ENCODE peak calls at places on chromosome 11, in nine cellular contexts. One of them, this sample, is unnamed.

GRCh38 chr11:61580292-61580888 is 486 bp downstream of the SYT7 start:
- DNase-seq in colonic mucosa: no peak
- DNase-seq in fibroblast of mammary gland: no peak
- DNase-seq in body of pancreas: peak; percentile 43
- DNase-seq in lower leg skin: no peak
- DNase-seq in left ventricle myocardium inferior: no peak
- DNase-seq in A549: peak; percentile 39
- DNase-seq in coronary artery: no peak
- DNase-seq in cardiac muscle cell: no peak
- DNase-seq in this sample: no peak

GRCh38 chr11:83456075-83456474 is 169.9 kb upstream of the CCDC90B start:
- DNase-seq in colonic mucosa: no peak
- DNase-seq in fibroblast of mammary gland: no peak
- DNase-seq in body of pancreas: peak; percentile 34
- DNase-seq in lower leg skin: no peak
- DNase-seq in left ventricle myocardium inferior: no peak
- DNase-seq in A549: no peak
- DNase-seq in coronary artery: no peak
- DNase-seq in cardiac muscle cell: peak; percentile 42
- DNase-seq in this sample: no peak

GRCh38 chr11:19561011-19561410 is 151.6 kb upstream of the NAV2 start:
- DNase-seq in colonic mucosa: no peak
- DNase-seq in fibroblast of mammary gland: peak; percentile 47
- DNase-seq in body of pancreas: no peak
- DNase-seq in lower leg skin: no peak
- DNase-seq in left ventricle myocardium inferior: no peak
- DNase-seq in A549: no peak
- DNase-seq in coronary artery: no peak
- DNase-seq in cardiac muscle cell: no peak
- DNase-seq in this sample: no peak

GRCh38 chr11:124069429-124070401 is 28.6 kb upstream of the OR10G7 start:
- DNase-seq in colonic mucosa: peak; percentile 59
- DNase-seq in fibroblast of mammary gland: peak; percentile 62
- DNase-seq in body of pancreas: peak; percentile 67
- DNase-seq in lower leg skin: no peak
- DNase-seq in left ventricle myocardium inferior: no peak
- DNase-seq in A549: no peak
- DNase-seq in coronary artery: no peak
- DNase-seq in cardiac muscle cell: peak; percentile 61
- DNase-seq in this sample: peak; percentile 45

GRCh38 chr11:134645576-134645975 is 233.5 kb upstream of the B3GAT1 start:
- DNase-seq in colonic mucosa: no peak
- DNase-seq in fibroblast of mammary gland: no peak
- DNase-seq in body of pancreas: no peak
- DNase-seq in lower leg skin: peak; percentile 72
- DNase-seq in left ventricle myocardium inferior: no peak
- DNase-seq in A549: no peak
- DNase-seq in coronary artery: no peak
- DNase-seq in cardiac muscle cell: no peak
- DNase-seq in this sample: no peak

GRCh38 chr11:119262668-119263351 is 54.1 kb downstream of the MCAM start:
- DNase-seq in colonic mucosa: no peak
- DNase-seq in fibroblast of mammary gland: peak; percentile 56
- DNase-seq in body of pancreas: no peak
- DNase-seq in lower leg skin: no peak
- DNase-seq in left ventricle myocardium inferior: no peak
- DNase-seq in A549: no peak
- DNase-seq in coronary artery: no peak
- DNase-seq in cardiac muscle cell: no peak
- DNase-seq in this sample: peak; percentile 31

GRCh38 chr11:125128450-125128849 is 17.0 kb upstream of the TMEM218 start:
- DNase-seq in colonic mucosa: no peak
- DNase-seq in fibroblast of mammary gland: peak; percentile 68
- DNase-seq in body of pancreas: no peak
- DNase-seq in lower leg skin: no peak
- DNase-seq in left ventricle myocardium inferior: no peak
- DNase-seq in A549: no peak
- DNase-seq in coronary artery: no peak
- DNase-seq in cardiac muscle cell: no peak
- DNase-seq in this sample: peak; percentile 42

GRCh38 chr11:96279421-96280290 is 63.3 kb downstream of the MAML2 start:
- DNase-seq in colonic mucosa: peak; percentile 46
- DNase-seq in fibroblast of mammary gland: peak; percentile 83
- DNase-seq in body of pancreas: no peak
- DNase-seq in lower leg skin: no peak
- DNase-seq in left ventricle myocardium inferior: no peak
- DNase-seq in A549: no peak
- DNase-seq in coronary artery: no peak
- DNase-seq in cardiac muscle cell: no peak
- DNase-seq in this sample: peak; percentile 32

GRCh38 chr11:41795004-41795403 is 335.6 kb upstream of the LRRC4C start:
- DNase-seq in colonic mucosa: no peak
- DNase-seq in fibroblast of mammary gland: no peak
- DNase-seq in body of pancreas: no peak
- DNase-seq in lower leg skin: no peak
- DNase-seq in left ventricle myocardium inferior: no peak
- DNase-seq in A549: no peak
- DNase-seq in coronary artery: no peak
- DNase-seq in cardiac muscle cell: no peak
- DNase-seq in this sample: no peak

GRCh38 chr11:78344114-78344513 is 73.5 kb downstream of the GAB2 start:
- DNase-seq in colonic mucosa: no peak
- DNase-seq in fibroblast of mammary gland: no peak
- DNase-seq in body of pancreas: no peak
- DNase-seq in lower leg skin: no peak
- DNase-seq in left ventricle myocardium inferior: no peak
- DNase-seq in A549: no peak
- DNase-seq in coronary artery: no peak
- DNase-seq in cardiac muscle cell: no peak
- DNase-seq in this sample: no peak

GRCh38 chr11:45182902-45183301 is 36.5 kb downstream of the PRDM11 start:
- DNase-seq in colonic mucosa: no peak
- DNase-seq in fibroblast of mammary gland: peak; percentile 47
- DNase-seq in body of pancreas: peak; percentile 57
- DNase-seq in lower leg skin: peak; percentile 82
- DNase-seq in left ventricle myocardium inferior: no peak
- DNase-seq in A549: peak; percentile 60
- DNase-seq in coronary artery: no peak
- DNase-seq in cardiac muscle cell: peak; percentile 51
- DNase-seq in this sample: peak; percentile 23

GRCh38 chr11:6653656-6654055 is 2.0 kb downstream of the DCHS1 start:
- DNase-seq in colonic mucosa: no peak
- DNase-seq in fibroblast of mammary gland: no peak
- DNase-seq in body of pancreas: no peak
- DNase-seq in lower leg skin: no peak
- DNase-seq in left ventricle myocardium inferior: no peak
- DNase-seq in A549: no peak
- DNase-seq in coronary artery: no peak
- DNase-seq in cardiac muscle cell: no peak
- DNase-seq in this sample: no peak

GRCh38 chr11:6653055-6653454 is 2.6 kb downstream of the DCHS1 start:
- DNase-seq in colonic mucosa: no peak
- DNase-seq in fibroblast of mammary gland: no peak
- DNase-seq in body of pancreas: no peak
- DNase-seq in lower leg skin: no peak
- DNase-seq in left ventricle myocardium inferior: no peak
- DNase-seq in A549: no peak
- DNase-seq in coronary artery: no peak
- DNase-seq in cardiac muscle cell: no peak
- DNase-seq in this sample: no peak

GRCh38 chr11:6655790-6656580 is at the start of gene DCHS1:
- DNase-seq in colonic mucosa: no peak
- DNase-seq in fibroblast of mammary gland: no peak
- DNase-seq in body of pancreas: no peak
- DNase-seq in lower leg skin: no peak
- DNase-seq in left ventricle myocardium inferior: no peak
- DNase-seq in A549: no peak
- DNase-seq in coronary artery: no peak
- DNase-seq in cardiac muscle cell: peak; percentile 66
- DNase-seq in this sample: no peak

GRCh38 chr11:6655020-6655789 is 404 bp downstream of the DCHS1 start:
- DNase-seq in colonic mucosa: no peak
- DNase-seq in fibroblast of mammary gland: no peak
- DNase-seq in body of pancreas: no peak
- DNase-seq in lower leg skin: no peak
- DNase-seq in left ventricle myocardium inferior: no peak
- DNase-seq in A549: no peak
- DNase-seq in coronary artery: no peak
- DNase-seq in cardiac muscle cell: peak; percentile 51
- DNase-seq in this sample: peak; percentile 15

GRCh38 chr11:6654281-6655019 is 1.2 kb downstream of the DCHS1 start:
- DNase-seq in colonic mucosa: no peak
- DNase-seq in fibroblast of mammary gland: no peak
- DNase-seq in body of pancreas: peak; percentile 67
- DNase-seq in lower leg skin: no peak
- DNase-seq in left ventricle myocardium inferior: no peak
- DNase-seq in A549: no peak
- DNase-seq in coronary artery: no peak
- DNase-seq in cardiac muscle cell: no peak
- DNase-seq in this sample: no peak
- H3K4me3 ChIP-seq in colonic mucosa: peak overlapping the region; percentile 24
- H3K4me3 ChIP-seq in fibroblast of mammary gland: no peak overlapping the region
- H3K4me3 ChIP-seq in body of pancreas: no peak overlapping the region
- H3K4me3 ChIP-seq in lower leg skin: no peak overlapping the region
- H3K4me3 ChIP-seq in left ventricle myocardium inferior: peak overlapping the region; percentile 68
- H3K4me3 ChIP-seq in A549: no peak overlapping the region
- H3K4me3 ChIP-seq in coronary artery: peak overlapping the region; percentile 77
- H3K4me3 ChIP-seq in cardiac muscle cell: peak overlapping the region; percentile 79
- H3K4me3 ChIP-seq in this sample: peak overlapping the region; percentile 62

DNA sequence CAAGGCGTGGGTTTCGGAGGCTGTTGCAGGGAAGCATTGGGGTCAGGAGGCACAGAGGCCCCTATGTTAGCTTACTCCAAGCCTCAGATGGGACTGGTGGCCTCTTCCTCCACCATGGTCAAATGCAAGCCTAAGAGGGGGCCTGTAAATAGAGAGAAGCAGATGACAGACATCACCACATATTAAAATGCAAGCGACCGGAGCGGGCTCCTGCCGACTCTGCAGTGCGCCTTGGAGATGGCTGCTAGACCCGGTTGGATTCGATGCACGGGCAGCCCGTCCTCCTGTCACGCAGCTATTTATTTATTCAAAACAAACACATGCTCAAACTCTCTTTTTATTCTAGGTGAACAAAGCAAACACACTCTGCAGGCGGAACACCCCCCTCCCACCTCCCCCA is 208.0 kb downstream of the DSCAML1 start:
- DNase-seq in colonic mucosa: no peak
- DNase-seq in fibroblast of mammary gland: no peak
- DNase-seq in body of pancreas: no peak
- DNase-seq in lower leg skin: peak; percentile 45
- DNase-seq in left ventricle myocardium inferior: no peak
- DNase-seq in A549: no peak
- DNase-seq in coronary artery: no peak
- DNase-seq in cardiac muscle cell: no peak
- DNase-seq in this sample: no peak
- TF ChIP-seq CTCF in colonic mucosa: no peak
- TF ChIP-seq CTCF in fibroblast of mammary gland: no peak
- TF ChIP-seq CTCF in body of pancreas: no peak
- TF ChIP-seq CTCF in lower leg skin: no peak
- TF ChIP-seq CTCF in left ventricle myocardium inferior: no peak
- TF ChIP-seq CTCF in A549: no peak
- TF ChIP-seq CTCF in coronary artery: no peak
- TF ChIP-seq CTCF in cardiac muscle cell: no peak
- TF ChIP-seq CTCF in this sample: no peak

GRCh38 chr11:114076974-114077373 is 17.5 kb downstream of the ZBTB16 start:
- DNase-seq in colonic mucosa: no peak
- DNase-seq in fibroblast of mammary gland: no peak
- DNase-seq in body of pancreas: no peak
- DNase-seq in lower leg skin: peak; percentile 68
- DNase-seq in left ventricle myocardium inferior: no peak
- DNase-seq in A549: no peak
- DNase-seq in coronary artery: no peak
- DNase-seq in cardiac muscle cell: peak; percentile 80
- DNase-seq in this sample: peak; percentile 38
- H3K4me3 ChIP-seq in colonic mucosa: no peak overlapping the region
- H3K4me3 ChIP-seq in fibroblast of mammary gland: no peak overlapping the region
- H3K4me3 ChIP-seq in body of pancreas: no peak overlapping the region
- H3K4me3 ChIP-seq in lower leg skin: no peak overlapping the region
- H3K4me3 ChIP-seq in left ventricle myocardium inferior: peak overlapping the region; percentile 49
- H3K4me3 ChIP-seq in A549: no peak overlapping the region
- H3K4me3 ChIP-seq in coronary artery: peak overlapping the region; percentile 63
- H3K4me3 ChIP-seq in cardiac muscle cell: no peak overlapping the region
- H3K4me3 ChIP-seq in this sample: no peak overlapping the region

GRCh38 chr11:94558468-94558867 is 8.7 kb upstream of the PIWIL4 start:
- DNase-seq in colonic mucosa: no peak
- DNase-seq in fibroblast of mammary gland: no peak
- DNase-seq in body of pancreas: no peak
- DNase-seq in lower leg skin: no peak
- DNase-seq in left ventricle myocardium inferior: no peak
- DNase-seq in A549: no peak
- DNase-seq in coronary artery: no peak
- DNase-seq in cardiac muscle cell: no peak
- DNase-seq in this sample: no peak

GRCh38 chr11:94563848-94564442 is 3.2 kb upstream of the PIWIL4 start:
- DNase-seq in colonic mucosa: no peak
- DNase-seq in fibroblast of mammary gland: no peak
- DNase-seq in body of pancreas: no peak
- DNase-seq in lower leg skin: no peak
- DNase-seq in left ventricle myocardium inferior: no peak
- DNase-seq in A549: no peak
- DNase-seq in coronary artery: no peak
- DNase-seq in cardiac muscle cell: no peak
- DNase-seq in this sample: no peak

GRCh38 chr11:94558932-94559331 is 8.2 kb upstream of the PIWIL4 start:
- DNase-seq in colonic mucosa: no peak
- DNase-seq in fibroblast of mammary gland: no peak
- DNase-seq in body of pancreas: no peak
- DNase-seq in lower leg skin: no peak
- DNase-seq in left ventricle myocardium inferior: no peak
- DNase-seq in A549: no peak
- DNase-seq in coronary artery: no peak
- DNase-seq in cardiac muscle cell: no peak
- DNase-seq in this sample: no peak

GRCh38 chr11:94567181-94567670 is at the start of gene PIWIL4:
- DNase-seq in colonic mucosa: no peak
- DNase-seq in fibroblast of mammary gland: no peak
- DNase-seq in body of pancreas: no peak
- DNase-seq in lower leg skin: no peak
- DNase-seq in left ventricle myocardium inferior: no peak
- DNase-seq in A549: no peak
- DNase-seq in coronary artery: no peak
- DNase-seq in cardiac muscle cell: no peak
- DNase-seq in this sample: no peak

DNA sequence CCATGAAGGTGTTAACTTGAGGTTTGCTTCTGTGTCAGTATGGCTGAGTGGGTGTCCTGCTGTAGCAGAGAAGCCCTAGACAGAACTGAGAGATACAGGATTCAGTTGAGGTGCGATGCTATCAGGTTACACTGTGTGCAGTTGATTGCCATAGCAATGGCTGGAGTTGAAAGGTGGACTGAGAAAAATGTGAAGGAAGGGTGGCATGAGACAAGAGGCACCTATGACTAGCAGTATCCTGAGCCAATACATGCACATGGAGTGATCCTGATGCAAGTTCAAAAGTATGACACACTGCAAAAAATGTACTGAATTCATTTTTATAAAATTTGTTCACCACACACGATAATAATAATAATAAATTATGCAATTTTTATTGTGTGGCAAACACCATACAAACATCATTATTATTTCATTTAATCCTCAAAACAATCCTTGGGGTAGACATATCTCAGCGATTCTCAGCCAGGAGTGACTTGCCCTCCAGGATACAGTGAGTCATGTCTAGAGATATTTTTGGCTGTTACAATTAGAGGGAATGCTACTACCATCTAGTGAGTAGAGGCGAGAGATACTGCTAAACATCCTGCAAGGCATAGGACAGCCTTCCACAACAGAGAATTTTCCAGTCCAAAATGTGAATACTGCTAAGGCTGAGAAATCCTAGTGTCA is 3.9 kb upstream of the PIWIL4 start:
- DNase-seq in colonic mucosa: no peak
- DNase-seq in fibroblast of mammary gland: peak; percentile 72
- DNase-seq in body of pancreas: no peak
- DNase-seq in lower leg skin: no peak
- DNase-seq in left ventricle myocardium inferior: no peak
- DNase-seq in A549: peak; percentile 10
- DNase-seq in coronary artery: no peak
- DNase-seq in cardiac muscle cell: peak; percentile 45
- DNase-seq in this sample: peak; percentile 77
- TF ChIP-seq CTCF in colonic mucosa: no peak
- TF ChIP-seq CTCF in fibroblast of mammary gland: peak; percentile 39
- TF ChIP-seq CTCF in body of pancreas: no peak
- TF ChIP-seq CTCF in lower leg skin: no peak
- TF ChIP-seq CTCF in left ventricle myocardium inferior: peak; percentile 51
- TF ChIP-seq CTCF in A549: peak; percentile 15
- TF ChIP-seq CTCF in coronary artery: no peak
- TF ChIP-seq CTCF in cardiac muscle cell: peak; percentile 41
- TF ChIP-seq CTCF in this sample: peak; percentile 59

This sample was measured in AG10803.